ENCODE peak calls at places on chromosome 2, in six cellular contexts. E is ovary, J is endodermal cell, O is neural progenitor cell, X is Peyer's patch, C is SK-N-SH. B is an unnamed sample. For H3K36me3, the result is how much of the 10 kb centered on the place peaks cover.

GRCh38 chr2:207143474-207144190 is 22.1 kb downstream of the KLF7 start:
- DNase-seq in E (peak), J (peak), O (peak), X (peak), C (no peak), B (no peak)

GRCh38 chr2:172249336-172249735 is 146.6 kb upstream of the DLX2 start:
- DNase-seq in E (no peak), J (no peak), O (no peak), X (no peak), C (no peak), B (no peak)

GRCh38 chr2:36485521-36485920 is 112.4 kb downstream of the FEZ2 start:
- DNase-seq in E (no peak), J (no peak), O (no peak), X (no peak), C (no peak), B (peak)

GRCh38 chr2:141911485-141912066 is 219.2 kb downstream of the LRP1B start:
- DNase-seq in E (no peak), J (peak), O (peak), X (no peak), C (no peak), B (no peak)

GRCh38 chr2:79702934-79703333 is 190.1 kb downstream of the CTNNA2 start:
- DNase-seq in E (no peak), J (no peak), O (no peak), X (no peak), C (no peak), B (no peak)

GRCh38 chr2:215430528-215431187 is 5.2 kb downstream of the FN1 start:
- DNase-seq in E (no peak), J (no peak), O (no peak), X (no peak), C (no peak), B (no peak)

GRCh38 chr2:67526283-67526682 is 129.2 kb downstream of the ETAA1 start:
- DNase-seq in E (no peak), J (no peak), O (no peak), X (no peak), C (no peak), B (peak)

GRCh38 chr2:238941262-238941792 is 93.4 kb downstream of the TWIST2 start:
- DNase-seq in E (no peak), J (no peak), O (no peak), X (no peak), C (no peak), B (no peak)

GRCh38 chr2:234880551-234881211 is 71.1 kb upstream of the SH3BP4 start:
- DNase-seq in E (peak), J (no peak), O (no peak), X (no peak), C (no peak), B (no peak)

GRCh38 chr2:19504400-19505198 is 146.2 kb upstream of the OSR1 start:
- DNase-seq in E (no peak), J (no peak), O (no peak), X (no peak), C (no peak), B (no peak)

GRCh38 chr2:152585830-152586484 is 131.3 kb downstream of the PRPF40A start:
- DNase-seq in E (peak), J (no peak), O (no peak), X (no peak), C (peak), B (peak)

GRCh38 chr2:219510512-219511135 is 3.7 kb upstream of the ASIC4 start:
- DNase-seq in E (no peak), J (no peak), O (peak), X (no peak), C (no peak), B (no peak)

GRCh38 chr2:26355038-26355995 is 8.7 kb upstream of the ADGRF3 start:
- DNase-seq in E (no peak), J (no peak), O (no peak), X (no peak), C (no peak), B (peak)

GRCh38 chr2:222193328-222194008 is 105.3 kb downstream of the PAX3 start:
- DNase-seq in E (no peak), J (no peak), O (peak), X (no peak), C (no peak), B (no peak)

GRCh38 chr2:144453486-144454158 is 66.3 kb downstream of the ZEB2 start:
- DNase-seq in E (no peak), J (no peak), O (no peak), X (no peak), C (no peak), B (no peak)

GRCh38 chr2:55901322-55901721 is 22.3 kb downstream of the EFEMP1 start:
- DNase-seq in E (no peak), J (no peak), O (no peak), X (no peak), C (no peak), B (no peak)

GRCh38 chr2:57181315-57182038 is 865.1 kb upstream of the VRK2 start:
- DNase-seq in E (no peak), J (no peak), O (no peak), X (no peak), C (no peak), B (no peak)

GRCh38 chr2:22175002-22175401 is 1051.2 kb downstream of the TDRD15 start:
- DNase-seq in E (no peak), J (no peak), O (no peak), X (no peak), C (no peak), B (no peak)

GRCh38 chr2:199303814-199304213 is 153.9 kb downstream of the SATB2 start:
- DNase-seq in E (no peak), J (no peak), O (no peak), X (no peak), C (no peak), B (peak)

GRCh38 chr2:25672500-25673169 is 742 bp downstream of the DTNB start:
- DNase-seq in E (peak), J (peak), O (peak), X (peak), C (no peak), B (no peak)

GRCh38 chr2:160407393-160408204 is 86.0 kb downstream of the RBMS1 start:
- DNase-seq in E (peak), J (peak), O (peak), X (peak), C (peak), B (no peak)
- TF ChIP-seq CTCF in E (peak), J (peak), O (no peak), X (no peak), C (no peak), B (no peak)

GRCh38 chr2:131040661-131041401 is 52.4 kb downstream of the FAM168B start:
- DNase-seq in E (no peak), J (peak), O (no peak), X (no peak), C (no peak), B (no peak)
- H3K4me3 ChIP-seq in E (no peak), J (no peak), O (no peak), X (peak), C (no peak), B (no peak)

DNA sequence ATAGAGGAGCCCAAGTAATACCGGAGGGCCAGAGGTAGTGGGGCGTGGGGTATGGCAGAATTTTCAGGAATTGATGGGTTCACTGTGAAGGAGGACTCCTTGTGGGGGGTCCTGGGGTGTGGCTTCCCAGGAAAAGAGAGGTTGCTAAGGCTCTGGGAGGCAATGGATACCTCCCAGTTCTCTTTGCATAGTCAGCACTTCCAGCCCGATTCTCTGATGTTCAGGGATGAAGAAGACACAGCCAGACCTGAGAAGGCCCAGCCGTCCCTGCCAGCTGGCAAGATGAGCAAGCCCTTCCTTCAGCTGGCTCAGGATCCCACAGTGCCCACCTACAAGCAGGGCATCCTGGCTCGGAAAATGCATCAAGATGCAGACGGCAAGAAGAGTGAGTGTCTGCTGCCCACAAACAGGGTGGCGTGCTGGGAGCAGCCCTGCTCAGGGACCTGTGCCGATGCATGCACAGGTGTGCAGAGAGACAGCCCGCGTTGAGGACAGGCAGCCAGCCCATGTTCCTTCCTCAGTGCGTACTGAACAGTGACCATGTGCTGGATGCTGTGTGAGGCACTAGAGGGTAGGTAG is 22.2 kb downstream of the PSD4 start:
- DNase-seq in E (no peak), J (no peak), O (no peak), X (no peak), C (no peak), B (no peak)
- H3K36me3 ChIP-seq in E (under half), J (under half), O (under half), X (half or more), C (under half), B (under half)

GRCh38 chr2:118190365-118190916 is 102.2 kb downstream of the INSIG2 start:
- DNase-seq in E (no peak), J (no peak), O (no peak), X (no peak), C (no peak), B (no peak)

GRCh38 chr2:118186110-118186857 is 98.0 kb downstream of the INSIG2 start:
- DNase-seq in E (peak), J (peak), O (peak), X (peak), C (peak), B (peak)

GRCh38 chr2:118186858-118187254 is 98.6 kb downstream of the INSIG2 start:
- DNase-seq in E (no peak), J (no peak), O (no peak), X (no peak), C (no peak), B (no peak)

DNA sequence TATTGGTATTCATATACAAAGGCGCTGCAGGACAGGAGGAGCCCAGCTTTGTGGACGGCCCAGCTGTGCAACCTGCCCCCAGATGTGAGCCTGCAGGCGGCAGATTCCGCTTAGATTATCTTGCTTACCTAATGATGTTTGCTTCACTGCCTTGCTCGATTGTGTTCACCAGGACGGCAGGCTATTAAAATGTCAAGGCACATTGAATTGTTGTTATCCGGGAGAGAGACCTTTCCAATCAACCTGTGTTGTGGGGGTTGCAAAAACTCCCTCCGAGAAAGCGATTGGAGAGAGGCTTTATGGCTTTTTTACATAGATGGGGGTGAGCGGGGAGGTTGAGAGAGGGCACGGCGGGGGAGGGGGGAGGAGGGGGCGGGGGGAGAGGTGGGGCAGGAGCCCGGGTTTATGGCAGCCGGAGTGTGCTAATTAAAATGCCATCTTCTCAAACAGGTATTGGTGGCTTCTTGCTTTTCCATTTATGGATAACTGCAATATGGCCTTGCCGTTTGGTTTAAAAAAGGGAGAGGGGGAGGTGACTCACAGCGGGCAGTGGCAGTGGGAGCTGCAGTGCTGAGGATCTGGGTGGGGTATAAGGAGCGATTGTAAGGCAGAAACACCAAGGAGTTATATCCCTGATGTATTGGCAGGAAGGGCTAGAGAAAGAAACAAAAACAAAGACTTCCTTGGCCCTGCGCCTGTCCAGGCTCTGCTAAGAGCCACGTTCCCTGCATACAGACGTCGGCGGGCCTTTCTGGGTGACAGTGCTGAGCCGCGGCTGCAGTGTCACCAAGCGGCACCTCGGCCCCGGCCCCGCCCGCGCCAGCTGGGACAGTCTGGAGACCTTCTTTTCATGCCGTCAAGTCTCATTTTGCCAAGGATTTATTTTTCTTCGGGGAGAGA is 97.2 kb downstream of the INSIG2 start:
- DNase-seq in E (peak), J (peak), O (peak), X (peak), C (peak), B (no peak)
- TF ChIP-seq CTCF in E (no peak), J (no peak), O (no peak), X (no peak), C (no peak), B (no peak)

GRCh38 chr2:46335966-46336436 is 38.8 kb downstream of the EPAS1 start:
- DNase-seq in E (no peak), J (no peak), O (no peak), X (no peak), C (no peak), B (no peak)
- H3K4me3 ChIP-seq in E (no peak), J (no peak), O (peak), X (peak), C (peak), B (peak)

GRCh38 chr2:232030229-232030628 is 68.7 kb downstream of the DIS3L2 start:
- DNase-seq in E (no peak), J (peak), O (no peak), X (no peak), C (no peak), B (no peak)

GRCh38 chr2:232027530-232027929 is 66.0 kb downstream of the DIS3L2 start:
- DNase-seq in E (no peak), J (no peak), O (no peak), X (no peak), C (no peak), B (no peak)

GRCh38 chr2:232029336-232029735 is 67.8 kb downstream of the DIS3L2 start:
- DNase-seq in E (no peak), J (no peak), O (no peak), X (no peak), C (no peak), B (no peak)

GRCh38 chr2:232028071-232028470 is 66.6 kb downstream of the DIS3L2 start:
- DNase-seq in E (no peak), J (no peak), O (no peak), X (no peak), C (no peak), B (no peak)

GRCh38 chr2:232028631-232029030 is 67.1 kb downstream of the DIS3L2 start:
- DNase-seq in E (no peak), J (no peak), O (no peak), X (no peak), C (no peak), B (no peak)
- H3K36me3 ChIP-seq in E (under half), J (under half), O (under half), X (under half), C (half or more), B (under half)

GRCh38 chr2:14492920-14493503 is 139.5 kb upstream of the LRATD1 start:
- DNase-seq in E (no peak), J (no peak), O (peak), X (no peak), C (no peak), B (peak)
- TF ChIP-seq CTCF in E (no peak), J (no peak), O (no peak), X (no peak), C (no peak), B (no peak)

GRCh38 chr2:9356336-9356735 is 67.0 kb downstream of the ITGB1BP1 start:
- DNase-seq in E (no peak), J (no peak), O (peak), X (no peak), C (no peak), B (no peak)
- H3K4me3 ChIP-seq in E (no peak), J (no peak), O (no peak), X (no peak), C (no peak), B (no peak)